ENCODE peak calls at places on chromosomes 3 and 15, in seven cellular contexts. One of them, this sample, is unnamed.

GRCh38 chr15:22786868-22787698 is 639 bp downstream of the NIPA1 start:
- DNase-seq in CD8-positive, alpha-beta T cell: no peak
- DNase-seq in gastrocnemius medialis: no peak
- DNase-seq in hepatocyte: peak; percentile 57
- DNase-seq in Panc1: no peak
- DNase-seq in neural progenitor cell: peak; percentile 66
- DNase-seq in mesothelial cell of epicardium: no peak
- DNase-seq in this sample: peak; percentile 37

GRCh38 chr3:38829404-38829803 is 13.4 kb upstream of the SCN10A start:
- DNase-seq in mesothelial cell of epicardium: no peak
- DNase-seq in Panc1: no peak
- DNase-seq in hepatocyte: peak; percentile 70
- DNase-seq in gastrocnemius medialis: no peak
- DNase-seq in neural progenitor cell: no peak
- DNase-seq in CD8-positive, alpha-beta T cell: no peak
- DNase-seq in this sample: peak; percentile 12

GRCh38 chr3:151426337-151426648 is 34.6 kb downstream of the IGSF10 start:
- DNase-seq in hepatocyte: no peak
- DNase-seq in neural progenitor cell: no peak
- DNase-seq in gastrocnemius medialis: no peak
- DNase-seq in mesothelial cell of epicardium: no peak
- DNase-seq in CD8-positive, alpha-beta T cell: no peak
- DNase-seq in Panc1: no peak
- DNase-seq in this sample: no peak

GRCh38 chr3:58492385-58492970 is 582 bp downstream of the KCTD6 start:
- DNase-seq in CD8-positive, alpha-beta T cell: no peak
- DNase-seq in hepatocyte: no peak
- DNase-seq in Panc1: no peak
- DNase-seq in gastrocnemius medialis: no peak
- DNase-seq in mesothelial cell of epicardium: no peak
- DNase-seq in neural progenitor cell: no peak
- DNase-seq in this sample: peak; percentile 24

GRCh38 chr3:50324351-50325144 is 2.0 kb upstream of the HYAL2 start:
- DNase-seq in CD8-positive, alpha-beta T cell: peak; percentile 33
- DNase-seq in Panc1: no peak
- DNase-seq in mesothelial cell of epicardium: no peak
- DNase-seq in neural progenitor cell: peak; percentile 92
- DNase-seq in gastrocnemius medialis: no peak
- DNase-seq in hepatocyte: peak; percentile 84
- DNase-seq in this sample: peak; percentile 77

GRCh38 chr15:101111570-101112262 is 140.1 kb downstream of the CHSY1 start:
- DNase-seq in Panc1: no peak
- DNase-seq in mesothelial cell of epicardium: no peak
- DNase-seq in gastrocnemius medialis: no peak
- DNase-seq in hepatocyte: no peak
- DNase-seq in neural progenitor cell: no peak
- DNase-seq in CD8-positive, alpha-beta T cell: no peak
- DNase-seq in this sample: no peak

GRCh38 chr15:51139091-51139490 is 44.4 kb upstream of the TNFAIP8L3 start:
- DNase-seq in neural progenitor cell: no peak
- DNase-seq in hepatocyte: no peak
- DNase-seq in gastrocnemius medialis: no peak
- DNase-seq in mesothelial cell of epicardium: no peak
- DNase-seq in CD8-positive, alpha-beta T cell: no peak
- DNase-seq in Panc1: no peak
- DNase-seq in this sample: no peak

GRCh38 chr3:130820976-130821375 is 72.9 kb upstream of the ATP2C1 start:
- DNase-seq in Panc1: peak; percentile 62
- DNase-seq in mesothelial cell of epicardium: no peak
- DNase-seq in CD8-positive, alpha-beta T cell: no peak
- DNase-seq in gastrocnemius medialis: peak; percentile 40
- DNase-seq in neural progenitor cell: no peak
- DNase-seq in hepatocyte: peak; percentile 50
- DNase-seq in this sample: no peak

GRCh38 chr15:43230640-43231115 is 9.9 kb upstream of the EPB42 start:
- DNase-seq in hepatocyte: no peak
- DNase-seq in gastrocnemius medialis: peak; percentile 52
- DNase-seq in mesothelial cell of epicardium: no peak
- DNase-seq in neural progenitor cell: no peak
- DNase-seq in CD8-positive, alpha-beta T cell: no peak
- DNase-seq in Panc1: no peak
- DNase-seq in this sample: peak; percentile 13

GRCh38 chr3:171777608-171777995 is 32.7 kb downstream of the PLD1 start:
- DNase-seq in neural progenitor cell: no peak
- DNase-seq in gastrocnemius medialis: no peak
- DNase-seq in hepatocyte: no peak
- DNase-seq in Panc1: no peak
- DNase-seq in mesothelial cell of epicardium: no peak
- DNase-seq in CD8-positive, alpha-beta T cell: no peak
- DNase-seq in this sample: no peak

GRCh38 chr3:197730200-197730599 is 6.5 kb downstream of the RUBCN start:
- DNase-seq in mesothelial cell of epicardium: no peak
- DNase-seq in neural progenitor cell: no peak
- DNase-seq in Panc1: no peak
- DNase-seq in hepatocyte: no peak
- DNase-seq in gastrocnemius medialis: no peak
- DNase-seq in CD8-positive, alpha-beta T cell: no peak
- DNase-seq in this sample: no peak

GRCh38 chr3:12993022-12993622 is 80.1 kb downstream of the IQSEC1 start:
- DNase-seq in gastrocnemius medialis: no peak
- DNase-seq in CD8-positive, alpha-beta T cell: no peak
- DNase-seq in mesothelial cell of epicardium: no peak
- DNase-seq in hepatocyte: peak; percentile 61
- DNase-seq in Panc1: no peak
- DNase-seq in neural progenitor cell: peak; percentile 91
- DNase-seq in this sample: peak; percentile 51

GRCh38 chr3:79140718-79141117 is 627.1 kb downstream of the ROBO1 start:
- DNase-seq in CD8-positive, alpha-beta T cell: no peak
- DNase-seq in mesothelial cell of epicardium: no peak
- DNase-seq in hepatocyte: no peak
- DNase-seq in Panc1: no peak
- DNase-seq in gastrocnemius medialis: no peak
- DNase-seq in neural progenitor cell: no peak
- DNase-seq in this sample: no peak

GRCh38 chr15:45112592-45113379 is 1.2 kb downstream of the DUOX2 start:
- DNase-seq in hepatocyte: peak; percentile 35
- DNase-seq in mesothelial cell of epicardium: no peak
- DNase-seq in Panc1: no peak
- DNase-seq in gastrocnemius medialis: no peak
- DNase-seq in neural progenitor cell: peak; percentile 61
- DNase-seq in CD8-positive, alpha-beta T cell: no peak
- DNase-seq in this sample: no peak

GRCh38 chr3:48088056-48088748 is 72.0 kb upstream of the MAP4 start:
- DNase-seq in CD8-positive, alpha-beta T cell: no peak
- DNase-seq in hepatocyte: peak; percentile 52
- DNase-seq in Panc1: no peak
- DNase-seq in neural progenitor cell: peak; percentile 58
- DNase-seq in gastrocnemius medialis: peak; percentile 55
- DNase-seq in mesothelial cell of epicardium: no peak
- DNase-seq in this sample: no peak

GRCh38 chr3:38306941-38307340 is 24.8 kb downstream of the SLC22A14 start:
- DNase-seq in mesothelial cell of epicardium: no peak
- DNase-seq in neural progenitor cell: no peak
- DNase-seq in Panc1: no peak
- DNase-seq in hepatocyte: no peak
- DNase-seq in CD8-positive, alpha-beta T cell: no peak
- DNase-seq in gastrocnemius medialis: no peak
- DNase-seq in this sample: no peak

GRCh38 chr15:63185206-63185605 is 4.2 kb upstream of the RAB8B start:
- DNase-seq in mesothelial cell of epicardium: no peak
- DNase-seq in hepatocyte: no peak
- DNase-seq in neural progenitor cell: no peak
- DNase-seq in gastrocnemius medialis: no peak
- DNase-seq in Panc1: no peak
- DNase-seq in CD8-positive, alpha-beta T cell: no peak
- DNase-seq in this sample: no peak

GRCh38 chr15:31301687-31301990 is 25.0 kb upstream of the KLF13 start:
- DNase-seq in hepatocyte: no peak
- DNase-seq in mesothelial cell of epicardium: no peak
- DNase-seq in gastrocnemius medialis: no peak
- DNase-seq in Panc1: no peak
- DNase-seq in neural progenitor cell: no peak
- DNase-seq in CD8-positive, alpha-beta T cell: no peak
- DNase-seq in this sample: no peak

GRCh38 chr15:31303434-31304073 is 23.1 kb upstream of the KLF13 start:
- DNase-seq in neural progenitor cell: peak; percentile 57
- DNase-seq in gastrocnemius medialis: peak; percentile 23
- DNase-seq in mesothelial cell of epicardium: no peak
- DNase-seq in CD8-positive, alpha-beta T cell: no peak
- DNase-seq in Panc1: no peak
- DNase-seq in hepatocyte: no peak
- DNase-seq in this sample: no peak

GRCh38 chr15:31302029-31302657 is 24.5 kb upstream of the KLF13 start:
- DNase-seq in CD8-positive, alpha-beta T cell: no peak
- DNase-seq in mesothelial cell of epicardium: no peak
- DNase-seq in Panc1: no peak
- DNase-seq in gastrocnemius medialis: peak; percentile 8
- DNase-seq in neural progenitor cell: no peak
- DNase-seq in hepatocyte: no peak
- DNase-seq in this sample: no peak

GRCh38 chr15:31304074-31304648 is 22.5 kb upstream of the KLF13 start:
- DNase-seq in neural progenitor cell: no peak
- DNase-seq in gastrocnemius medialis: peak; percentile 9
- DNase-seq in CD8-positive, alpha-beta T cell: no peak
- DNase-seq in mesothelial cell of epicardium: no peak
- DNase-seq in hepatocyte: no peak
- DNase-seq in Panc1: no peak
- DNase-seq in this sample: no peak

GRCh38 chr15:31302778-31303433 is 23.7 kb upstream of the KLF13 start:
- DNase-seq in hepatocyte: no peak
- DNase-seq in Panc1: no peak
- DNase-seq in mesothelial cell of epicardium: no peak
- DNase-seq in CD8-positive, alpha-beta T cell: no peak
- DNase-seq in gastrocnemius medialis: peak; percentile 8
- DNase-seq in neural progenitor cell: peak; percentile 77
- DNase-seq in this sample: no peak
- TF ChIP-seq CTCF in hepatocyte: no peak
- TF ChIP-seq CTCF in Panc1: no peak
- TF ChIP-seq CTCF in mesothelial cell of epicardium: no peak
- TF ChIP-seq CTCF in CD8-positive, alpha-beta T cell: no peak
- TF ChIP-seq CTCF in gastrocnemius medialis: no peak
- TF ChIP-seq CTCF in neural progenitor cell: peak; percentile 33
- TF ChIP-seq CTCF in this sample: peak; percentile 10

GRCh38 chr3:152977356-152977755 is 142.4 kb downstream of the P2RY1 start:
- DNase-seq in hepatocyte: no peak
- DNase-seq in neural progenitor cell: no peak
- DNase-seq in gastrocnemius medialis: no peak
- DNase-seq in CD8-positive, alpha-beta T cell: no peak
- DNase-seq in Panc1: no peak
- DNase-seq in mesothelial cell of epicardium: no peak
- DNase-seq in this sample: no peak

GRCh38 chr3:152976232-152976631 is 141.3 kb downstream of the P2RY1 start:
- DNase-seq in gastrocnemius medialis: no peak
- DNase-seq in mesothelial cell of epicardium: no peak
- DNase-seq in CD8-positive, alpha-beta T cell: no peak
- DNase-seq in hepatocyte: no peak
- DNase-seq in Panc1: no peak
- DNase-seq in neural progenitor cell: no peak
- DNase-seq in this sample: no peak

GRCh38 chr3:152973575-152973974 is 138.6 kb downstream of the P2RY1 start:
- DNase-seq in mesothelial cell of epicardium: no peak
- DNase-seq in neural progenitor cell: no peak
- DNase-seq in hepatocyte: no peak
- DNase-seq in Panc1: no peak
- DNase-seq in gastrocnemius medialis: no peak
- DNase-seq in CD8-positive, alpha-beta T cell: no peak
- DNase-seq in this sample: no peak

DNA sequence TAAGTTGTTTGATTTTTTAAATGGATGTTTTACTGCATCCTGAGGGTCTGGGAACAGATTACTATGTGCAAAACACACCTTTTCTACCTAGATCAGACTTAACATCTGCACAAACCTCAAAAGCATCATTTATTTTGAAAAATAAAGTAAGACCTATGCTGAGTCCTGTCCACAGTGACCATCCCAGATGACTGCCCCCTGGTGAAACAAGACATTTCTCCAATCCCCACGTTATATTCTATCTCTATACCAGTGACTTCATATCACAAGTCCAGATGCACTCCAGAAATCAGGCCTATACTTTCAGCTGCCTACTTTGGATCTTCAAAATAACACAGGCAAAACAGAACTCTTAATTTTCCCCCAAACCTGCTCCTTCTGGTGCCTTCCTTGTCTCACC is 143.2 kb downstream of the P2RY1 start:
- DNase-seq in hepatocyte: no peak
- DNase-seq in gastrocnemius medialis: no peak
- DNase-seq in neural progenitor cell: no peak
- DNase-seq in CD8-positive, alpha-beta T cell: no peak
- DNase-seq in mesothelial cell of epicardium: no peak
- DNase-seq in Panc1: no peak
- DNase-seq in this sample: no peak
- TF ChIP-seq CTCF in hepatocyte: no peak
- TF ChIP-seq CTCF in gastrocnemius medialis: no peak
- TF ChIP-seq CTCF in neural progenitor cell: no peak
- TF ChIP-seq CTCF in CD8-positive, alpha-beta T cell: no peak
- TF ChIP-seq CTCF in mesothelial cell of epicardium: no peak
- TF ChIP-seq CTCF in Panc1: peak; percentile 11
- TF ChIP-seq CTCF in this sample: no peak

GRCh38 chr3:179745109-179745508 is 92.3 kb downstream of the USP13 start:
- DNase-seq in gastrocnemius medialis: no peak
- DNase-seq in mesothelial cell of epicardium: no peak
- DNase-seq in neural progenitor cell: no peak
- DNase-seq in hepatocyte: no peak
- DNase-seq in Panc1: no peak
- DNase-seq in CD8-positive, alpha-beta T cell: no peak
- DNase-seq in this sample: no peak

GRCh38 chr3:179750720-179751328 is 98.0 kb downstream of the USP13 start:
- DNase-seq in gastrocnemius medialis: no peak
- DNase-seq in CD8-positive, alpha-beta T cell: no peak
- DNase-seq in hepatocyte: peak; percentile 28
- DNase-seq in Panc1: no peak
- DNase-seq in mesothelial cell of epicardium: no peak
- DNase-seq in neural progenitor cell: peak; percentile 46
- DNase-seq in this sample: no peak
- TF ChIP-seq CTCF in gastrocnemius medialis: no peak
- TF ChIP-seq CTCF in CD8-positive, alpha-beta T cell: no peak
- TF ChIP-seq CTCF in hepatocyte: peak; percentile 54
- TF ChIP-seq CTCF in Panc1: peak; percentile 83
- TF ChIP-seq CTCF in mesothelial cell of epicardium: peak; percentile 28
- TF ChIP-seq CTCF in neural progenitor cell: peak; percentile 61
- TF ChIP-seq CTCF in this sample: peak; percentile 23

DNA sequence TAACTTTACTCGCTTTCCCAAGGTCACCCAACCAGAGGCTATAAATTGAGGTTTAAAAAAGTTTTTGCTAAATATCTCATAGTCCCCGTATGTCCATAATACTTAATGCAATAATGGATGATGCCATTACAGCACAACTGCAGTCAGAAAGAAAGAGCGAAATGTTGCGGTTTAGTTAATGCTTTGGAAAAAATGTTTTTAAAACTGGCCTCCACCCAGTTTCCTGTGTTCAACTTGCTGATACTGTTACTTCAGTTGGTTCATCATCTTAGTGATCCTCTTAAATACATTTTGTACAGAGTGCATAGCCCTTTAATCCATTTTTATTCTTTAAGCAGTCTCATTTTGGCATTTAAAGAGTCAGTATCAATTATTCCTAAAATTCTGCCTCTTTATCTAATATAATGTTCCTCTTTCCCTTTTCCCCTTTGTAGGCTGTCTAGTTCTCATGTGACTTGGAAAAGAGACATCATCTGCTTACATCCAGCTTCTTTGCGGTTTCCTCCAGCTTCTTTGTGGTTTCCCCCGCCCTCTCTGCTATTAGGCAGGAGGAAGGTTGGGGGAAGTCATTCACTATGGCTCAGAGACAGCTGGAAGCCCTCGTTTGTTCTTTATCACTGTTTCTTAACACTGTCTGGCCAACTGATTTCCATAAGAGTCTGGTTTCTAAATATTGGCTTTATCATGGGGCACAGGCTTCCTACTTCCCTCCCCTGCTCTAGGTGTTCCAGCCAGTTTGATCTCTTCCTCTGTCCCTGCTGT is 154.3 kb downstream of the GOLIM4 start:
- DNase-seq in mesothelial cell of epicardium: no peak
- DNase-seq in CD8-positive, alpha-beta T cell: no peak
- DNase-seq in hepatocyte: peak; percentile 47
- DNase-seq in gastrocnemius medialis: peak; percentile 45
- DNase-seq in Panc1: no peak
- DNase-seq in neural progenitor cell: peak; percentile 38
- DNase-seq in this sample: peak; percentile 25
- TF ChIP-seq CTCF in mesothelial cell of epicardium: no peak
- TF ChIP-seq CTCF in CD8-positive, alpha-beta T cell: no peak
- TF ChIP-seq CTCF in hepatocyte: no peak
- TF ChIP-seq CTCF in gastrocnemius medialis: no peak
- TF ChIP-seq CTCF in Panc1: no peak
- TF ChIP-seq CTCF in neural progenitor cell: no peak
- TF ChIP-seq CTCF in this sample: no peak